ENCODE peak calls at places on chromosome 11, in four cellular contexts. D is progenitor cell of endocrine pancreas; E is stimulated activated CD4-positive, alpha-beta T cell treated with anti-CD3 and anti-CD28 coated beads, TNF-alpha, amount 100 ng/mL, for 48 hours; O is MCF 10A. U is an unnamed sample.

GRCh38 chr11:100098560-100098959 is 588.5 kb upstream of the ARHGAP42 start:
- DNase-seq in O (no peak), D (no peak), E (no peak), U (no peak)

GRCh38 chr11:124863137-124863825 is 2.0 kb upstream of the ROBO3 start:
- DNase-seq in E (no peak), D (no peak), O (peak), U (peak)

GRCh38 chr11:127017482-127017881 is 16.9 kb upstream of the KIRREL3 start:
- DNase-seq in O (peak), E (no peak), D (no peak), U (peak)

GRCh38 chr11:123457187-123457770 is 27.2 kb downstream of the GRAMD1B start:
- DNase-seq in E (no peak), O (no peak), D (no peak), U (no peak)

GRCh38 chr11:125514336-125515101 is 18.5 kb upstream of the FEZ1 start:
- DNase-seq in E (peak), O (peak), D (no peak), U (no peak)

GRCh38 chr11:126790550-126790981 is 210.0 kb downstream of the KIRREL3 start:
- DNase-seq in D (no peak), E (no peak), O (peak), U (peak)

GRCh38 chr11:112412383-112412782 is 151.7 kb upstream of the PLET1 start:
- DNase-seq in O (peak), E (no peak), D (no peak), U (no peak)

GRCh38 chr11:19792510-19792909 is 79.9 kb downstream of the NAV2 start:
- DNase-seq in O (no peak), D (no peak), E (no peak), U (no peak)

GRCh38 chr11:112279901-112280267 is 19.2 kb upstream of the PLET1 start:
- DNase-seq in D (peak), E (peak), O (peak), U (peak)

GRCh38 chr11:82960000-82960778 is 58.7 kb downstream of the DDIAS start:
- DNase-seq in E (no peak), O (no peak), D (no peak), U (no peak)

GRCh38 chr11:69385466-69385820 is 91.5 kb downstream of the MYEOV start:
- DNase-seq in D (no peak), O (no peak), E (no peak), U (no peak)

GRCh38 chr11:132177106-132177505 is 806.7 kb downstream of the NTM start:
- DNase-seq in O (peak), D (peak), E (no peak), U (peak)

GRCh38 chr11:102187416-102188125 is 77.3 kb downstream of the YAP1 start:
- DNase-seq in E (no peak), O (no peak), D (no peak), U (no peak)

GRCh38 chr11:99464985-99465384 is 444.2 kb downstream of the CNTN5 start:
- DNase-seq in D (no peak), E (no peak), O (no peak), U (no peak)

GRCh38 chr11:121802542-121802941 is 313.5 kb downstream of the BLID start:
- DNase-seq in E (no peak), O (no peak), D (no peak), U (no peak)

GRCh38 chr11:116618461-116618860 is 154.3 kb downstream of the BUD13 start:
- DNase-seq in O (no peak), D (no peak), E (no peak), U (no peak)

GRCh38 chr11:17354070-17354924 is 2.7 kb downstream of the NCR3LG1 start:
- DNase-seq in E (peak), O (peak), D (peak), U (peak)

GRCh38 chr11:131770801-131771200 is 400.4 kb downstream of the NTM start:
- DNase-seq in E (no peak), O (no peak), D (no peak), U (no peak)

GRCh38 chr11:57649826-57650738 is at the start of gene YPEL4:
- DNase-seq in O (peak), D (no peak), E (peak), U (peak)

GRCh38 chr11:79047356-79047755 is 393.5 kb downstream of the TENM4 start:
- DNase-seq in D (no peak), O (no peak), E (no peak), U (no peak)

GRCh38 chr11:133227674-133228111 is 304.6 kb downstream of the OPCML start:
- DNase-seq in O (no peak), E (no peak), D (no peak), U (no peak)

GRCh38 chr11:12249590-12250260 is 127.6 kb upstream of the PARVA start:
- DNase-seq in E (no peak), O (peak), D (no peak), U (no peak)

GRCh38 chr11:71461696-71462095 is 8.7 kb downstream of the NADSYN1 start:
- DNase-seq in D (no peak), E (no peak), O (no peak), U (no peak)

GRCh38 chr11:64762916-64763803 is 3.4 kb upstream of the PYGM start:
- DNase-seq in E (no peak), D (no peak), O (no peak), U (peak)

GRCh38 chr11:19931141-19931767 is 218.6 kb downstream of the NAV2 start:
- DNase-seq in E (no peak), O (no peak), D (no peak), U (peak)

GRCh38 chr11:68150029-68150428 is 28.8 kb upstream of the CHKA start:
- DNase-seq in O (peak), E (no peak), D (no peak), U (no peak)

GRCh38 chr11:78838417-78838816 is 263.8 kb upstream of the NARS2 start:
- DNase-seq in O (peak), E (no peak), D (no peak), U (no peak)

GRCh38 chr11:119376197-119376847 is 5.2 kb downstream of the USP2 start:
- DNase-seq in O (peak), E (no peak), D (no peak), U (no peak)

GRCh38 chr11:15202626-15203025 is 87.9 kb downstream of the INSC start:
- DNase-seq in D (no peak), E (no peak), O (no peak), U (no peak)

U was measured in AG08396.